ENCODE peak calls at places on chromosome 6, in six cellular contexts. K is suprapubic skin, L is B cell, B is retina, X is HT-29, N is cardiac muscle cell. S is an unnamed sample.

GRCh38 chr6:16819752-16820151 is 58.5 kb upstream of the ATXN1 start:
- DNase-seq in K (no peak), L (no peak), B (no peak), X (peak; percentile 37), N (no peak), S (peak; percentile 31)

GRCh38 chr6:7587631-7588100 is 2.3 kb upstream of the SNRNP48 start:
- DNase-seq in K (no peak), L (no peak), B (no peak), X (peak; percentile 16), N (peak; percentile 19), S (no peak)

GRCh38 chr6:169800668-169801395 is 49.4 kb downstream of the ERMARD start:
- DNase-seq in K (peak; percentile 70), L (no peak), B (peak; percentile 47), X (no peak), N (peak; percentile 54), S (no peak)

GRCh38 chr6:30518505-30518850 is 29.2 kb downstream of the HLA-E start:
- DNase-seq in K (no peak), L (no peak), B (no peak), X (no peak), N (no peak), S (peak; percentile 32)

GRCh38 chr6:128882991-128883571 is at the start of gene LAMA2:
- DNase-seq in K (peak; percentile 91), L (no peak), B (peak; percentile 89), X (no peak), N (peak; percentile 89), S (no peak)

GRCh38 chr6:156599977-156600647 is 177.1 kb upstream of the ARID1B start:
- DNase-seq in K (no peak), L (no peak), B (peak; percentile 25), X (no peak), N (no peak), S (no peak)

GRCh38 chr6:129740013-129740412 is 30.0 kb upstream of the ARHGAP18 start:
- DNase-seq in K (no peak), L (no peak), B (no peak), X (no peak), N (no peak), S (no peak)

GRCh38 chr6:33211136-33211535 is 2.8 kb downstream of the RING1 start:
- DNase-seq in K (no peak), L (peak; percentile 18), B (no peak), X (no peak), N (no peak), S (no peak)

GRCh38 chr6:41644297-41644879 is 6.1 kb downstream of the MDFI start:
- DNase-seq in K (no peak), L (no peak), B (peak; percentile 62), X (no peak), N (no peak), S (no peak)

GRCh38 chr6:73565767-73566485 is 45.1 kb upstream of the EEF1A1 start:
- DNase-seq in K (no peak), L (no peak), B (no peak), X (no peak), N (no peak), S (no peak)

GRCh38 chr6:155077784-155078183 is 82.7 kb downstream of the TIAM2 start:
- DNase-seq in K (no peak), L (no peak), B (peak; percentile 47), X (no peak), N (no peak), S (no peak)

GRCh38 chr6:137646506-137646905 is 152.3 kb upstream of the OLIG3 start:
- DNase-seq in K (no peak), L (no peak), B (no peak), X (no peak), N (no peak), S (no peak)

GRCh38 chr6:24004062-24004461 is 122.0 kb upstream of the NRSN1 start:
- DNase-seq in K (no peak), L (no peak), B (no peak), X (no peak), N (no peak), S (no peak)

GRCh38 chr6:170208651-170209353 is 82.1 kb downstream of the DLL1 start:
- DNase-seq in K (peak; percentile 52), L (peak; percentile 28), B (no peak), X (no peak), N (no peak), S (no peak)

GRCh38 chr6:123053602-123054225 is 57.7 kb downstream of the CLVS2 start:
- DNase-seq in K (no peak), L (no peak), B (no peak), X (no peak), N (no peak), S (no peak)

GRCh38 chr6:7166410-7167293 is 58.9 kb downstream of the RREB1 start:
- DNase-seq in K (no peak), L (no peak), B (no peak), X (no peak), N (peak; percentile 61), S (no peak)

GRCh38 chr6:155850408-155850841 is 394.8 kb upstream of the NOX3 start:
- DNase-seq in K (no peak), L (no peak), B (no peak), X (no peak), N (peak; percentile 12), S (no peak)

GRCh38 chr6:116971959-116972358 is 94.9 kb downstream of the RFX6 start:
- DNase-seq in K (no peak), L (no peak), B (peak; percentile 11), X (peak; percentile 82), N (peak; percentile 51), S (peak; percentile 66)

GRCh38 chr6:87100216-87100615 is 5.3 kb upstream of the CGA start:
- DNase-seq in K (no peak), L (no peak), B (no peak), X (no peak), N (no peak), S (no peak)

S was measured in NAMALWA.